ENCODE peak calls at places on chromosomes 2 and 18, in nine cellular contexts. V is GM23338, G is HCT116, J is endothelial cell, P is fibroblast of lung, U is progenitor cell of endocrine pancreas, Y is GM10248, T is type B pancreatic cell, B is Caco-2. O is an unnamed sample.

GRCh38 chr2:54386993-54387590 is 69.0 kb upstream of the SPTBN1 start:
- DNase-seq in V (no peak), G (no peak), J (no peak), P (peak; percentile 49), U (no peak), Y (no peak), T (no peak), B (no peak), O (no peak)

GRCh38 chr18:58967643-58968291 is 103.1 kb downstream of the ZNF532 start:
- DNase-seq in V (no peak), G (no peak), J (no peak), P (peak; percentile 44), U (no peak), Y (no peak), T (no peak), B (no peak), O (no peak)

GRCh38 chr2:28768952-28769351 is 17.3 kb downstream of the PPP1CB start:
- DNase-seq in V (no peak), G (no peak), J (no peak), P (no peak), U (no peak), Y (no peak), T (no peak), B (no peak), O (no peak)

GRCh38 chr18:44742741-44743311 is 62.1 kb downstream of the SETBP1 start:
- DNase-seq in V (peak; percentile 5), G (no peak), J (no peak), P (peak; percentile 83), U (no peak), Y (no peak), T (no peak), B (no peak), O (no peak)

GRCh38 chr2:112767693-112768380 is 3.4 kb upstream of the CKAP2L start:
- DNase-seq in V (no peak), G (no peak), J (no peak), P (no peak), U (no peak), Y (no peak), T (no peak), B (no peak), O (no peak)

GRCh38 chr18:3869848-3870247 is 419.9 kb downstream of the TGIF1 start:
- DNase-seq in V (peak; percentile 74), G (peak; percentile 40), J (no peak), P (peak; percentile 86), U (no peak), Y (no peak), T (no peak), B (no peak), O (no peak)

GRCh38 chr2:133667968-133668367 is 99.7 kb upstream of the NCKAP5 start:
- DNase-seq in V (no peak), G (no peak), J (no peak), P (no peak), U (no peak), Y (no peak), T (no peak), B (no peak), O (no peak)

GRCh38 chr18:48627216-48627615 is 88.4 kb downstream of the CTIF start:
- DNase-seq in V (no peak), G (peak; percentile 32), J (no peak), P (no peak), U (no peak), Y (no peak), T (no peak), B (no peak), O (no peak)

GRCh38 chr2:71605173-71605641 is 151.8 kb downstream of the DYSF start:
- DNase-seq in V (no peak), G (no peak), J (peak; percentile 18), P (no peak), U (no peak), Y (no peak), T (peak; percentile 48), B (peak; percentile 22), O (no peak)

GRCh38 chr18:887716-888115 is 17.0 kb upstream of the ADCYAP1 start:
- DNase-seq in V (no peak), G (no peak), J (no peak), P (no peak), U (no peak), Y (no peak), T (no peak), B (no peak), O (no peak)

GRCh38 chr2:240898731-240899467 is 2.9 kb upstream of the MAB21L4 start:
- DNase-seq in V (no peak), G (no peak), J (no peak), P (no peak), U (no peak), Y (no peak), T (no peak), B (no peak), O (no peak)

GRCh38 chr2:98346259-98347236 is at the start of gene CNGA3:
- DNase-seq in V (peak; percentile 72), G (no peak), J (peak; percentile 74), P (peak; percentile 9), U (peak; percentile 64), Y (peak; percentile 40), T (peak; percentile 77), B (no peak), O (peak; percentile 40)

GRCh38 chr18:3012306-3012919 is 531 bp downstream of the LPIN2 start:
- DNase-seq in V (peak; percentile 67), G (no peak), J (peak; percentile 42), P (peak; percentile 42), U (peak; percentile 51), Y (no peak), T (peak; percentile 74), B (no peak), O (peak; percentile 57)

GRCh38 chr2:133271105-133271504 is 297.2 kb downstream of the NCKAP5 start:
- DNase-seq in V (no peak), G (no peak), J (no peak), P (peak; percentile 15), U (no peak), Y (no peak), T (no peak), B (no peak), O (no peak)

GRCh38 chr2:106581276-106581675 is 94.1 kb downstream of the CD8B2 start:
- DNase-seq in V (no peak), G (no peak), J (no peak), P (no peak), U (no peak), Y (no peak), T (no peak), B (no peak), O (no peak)

GRCh38 chr18:79400091-79400590 is 4.4 kb downstream of the NFATC1 start:
- DNase-seq in V (no peak), G (no peak), J (no peak), P (peak; percentile 8), U (no peak), Y (peak; percentile 82), T (no peak), B (no peak), O (peak; percentile 78)

GRCh38 chr2:17934721-17935120 is 56.3 kb downstream of the KCNS3 start:
- DNase-seq in V (no peak), G (no peak), J (peak; percentile 7), P (peak; percentile 58), U (no peak), Y (no peak), T (no peak), B (no peak), O (no peak)

GRCh38 chr18:7729858-7730257 is 162.7 kb downstream of the PTPRM start:
- DNase-seq in V (no peak), G (no peak), J (no peak), P (no peak), U (no peak), Y (no peak), T (no peak), B (no peak), O (no peak)

GRCh38 chr2:196230051-196230450 is 58.7 kb upstream of the STK17B start:
- DNase-seq in V (no peak), G (no peak), J (no peak), P (no peak), U (no peak), Y (no peak), T (no peak), B (no peak), O (peak; percentile 71)

GRCh38 chr2:238653436-238654109 is 194.3 kb upstream of the TWIST2 start:
- DNase-seq in V (no peak), G (no peak), J (no peak), P (no peak), U (no peak), Y (peak; percentile 3), T (peak; percentile 53), B (no peak), O (no peak)

GRCh38 chr2:126761256-126761980 is 105.5 kb downstream of the GYPC start:
- DNase-seq in V (no peak), G (no peak), J (no peak), P (no peak), U (no peak), Y (no peak), T (peak; percentile 43), B (no peak), O (no peak)

GRCh38 chr2:170170281-170171035 is 7.5 kb upstream of the MYO3B start:
- DNase-seq in V (peak; percentile 10), G (no peak), J (no peak), P (no peak), U (no peak), Y (no peak), T (no peak), B (no peak), O (no peak)

GRCh38 chr2:65070172-65070830 is 14.1 kb downstream of the CEP68 start:
- DNase-seq in V (no peak), G (peak; percentile 27), J (no peak), P (peak; percentile 31), U (no peak), Y (no peak), T (no peak), B (no peak), O (peak; percentile 48)
- TF ChIP-seq CTCF in V (no peak), G (no peak), J (no peak), P (no peak), U (no peak), Y (no peak), T (no peak), B (no peak), O (no peak)

GRCh38 chr2:20198001-20198400 is 26.9 kb downstream of the SDC1 start:
- DNase-seq in V (no peak), G (no peak), J (no peak), P (no peak), U (no peak), Y (no peak), T (no peak), B (no peak), O (no peak)
- TF ChIP-seq CTCF in V (no peak), G (no peak), J (no peak), P (no peak), U (no peak), Y (no peak), T (no peak), B (no peak), O (no peak)

DNA sequence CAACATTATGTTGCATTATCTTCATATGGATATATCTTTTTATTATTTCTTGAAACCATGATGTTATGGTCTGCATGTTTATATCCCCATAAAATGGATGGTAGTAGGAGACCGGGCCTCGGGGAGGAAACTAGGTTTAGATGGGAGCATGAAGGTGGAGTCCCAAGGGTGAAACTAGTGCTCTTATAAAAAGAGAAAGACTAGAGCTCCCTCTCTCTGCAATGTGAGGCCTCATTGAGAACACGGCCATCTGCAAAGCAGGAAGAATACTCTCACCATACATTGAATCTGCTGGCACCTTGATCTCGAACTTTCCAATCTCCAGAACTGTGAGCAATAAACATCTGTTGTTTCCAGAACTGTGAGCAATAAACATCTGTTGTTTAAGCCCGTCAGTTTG is 64.0 kb downstream of the NXPH2 start:
- DNase-seq in V (peak; percentile 44), G (peak; percentile 21), J (no peak), P (no peak), U (no peak), Y (peak; percentile 18), T (no peak), B (no peak), O (no peak)
- TF ChIP-seq CTCF in V (peak; percentile 43), G (peak; percentile 40), J (no peak), P (no peak), U (no peak), Y (peak; percentile 50), T (no peak), B (no peak), O (no peak)

GRCh38 chr18:74288041-74288440 is 3.7 kb downstream of the CYB5A start:
- DNase-seq in V (no peak), G (no peak), J (no peak), P (no peak), U (no peak), Y (no peak), T (no peak), B (no peak), O (no peak)
- TF ChIP-seq CTCF in V (no peak), G (no peak), J (no peak), P (no peak), U (no peak), Y (no peak), T (no peak), B (no peak), O (no peak)

O was measured in activated CD8-positive, alpha-beta T cell treated with anti-CD3 and anti-CD28 coated beads for 36 hours.